ENCODE peak calls at places on chromosomes 12 and 14, in five cellular contexts. X is stimulated activated CD8-positive, alpha-beta memory T cell treated with anti-CD3 and anti-CD28 coated beads, Interleukin-7, amount 100 ng/mL, for 1 hour; W is neural crest cell; K is AG10803; L is RCC 7860. A is an unnamed sample.
A peak's percentile ranks its signal among the peaks of the same experiment; 100 is the strongest.

GRCh38 chr12:91171475-91171874 is 11.1 kb downstream of the DCN start:
- DNase-seq in K (no peak), W (no peak), L (no peak), X (no peak), A (no peak)

GRCh38 chr12:76064904-76065303 is 19.6 kb downstream of the NAP1L1 start:
- DNase-seq in W (no peak), K (no peak), L (no peak), X (no peak), A (no peak)

GRCh38 chr12:49091056-49091835 is 3.4 kb downstream of the DHH start:
- DNase-seq in L (no peak), K (no peak), X (no peak), W (no peak), A (no peak)

GRCh38 chr14:105450864-105451720 is 23.5 kb upstream of the CRIP2 start:
- DNase-seq in X (no peak), K (no peak), L (no peak), W (no peak), A (no peak)

GRCh38 chr12:5037795-5038357 is 5.8 kb upstream of the KCNA5 start:
- DNase-seq in L (no peak), K (no peak), X (no peak), W (no peak), A (no peak)

GRCh38 chr12:43805149-43805856 is 814 bp downstream of the TWF1 start:
- DNase-seq in L (no peak), X (no peak), K (no peak), W (no peak), A (no peak)

GRCh38 chr14:59018978-59019377 is 169.5 kb upstream of the DAAM1 start:
- DNase-seq in K (no peak), L (no peak), W (no peak), X (no peak), A (no peak)

GRCh38 chr14:75144944-75145343 is 18.1 kb upstream of the NEK9 start:
- DNase-seq in L (no peak), X (no peak), K (no peak), W (no peak), A (no peak)

GRCh38 chr12:103840399-103840880 is 594 bp downstream of the NT5DC3 start:
- DNase-seq in W (no peak), X (no peak), L (no peak), K (no peak), A (no peak)

GRCh38 chr12:117189725-117190209 is 503 bp downstream of the FBXO21 start:
- DNase-seq in K (peak; percentile 32), W (peak; percentile 19), X (peak; percentile 14), L (no peak), A (no peak)

GRCh38 chr12:116609715-116610114 is 50.5 kb downstream of the MAP1LC3B2 start:
- DNase-seq in L (no peak), K (no peak), X (no peak), W (peak; percentile 30), A (no peak)

GRCh38 chr14:77313374-77313773 is 7.3 kb downstream of the POMT2 start:
- DNase-seq in K (no peak), L (no peak), W (no peak), X (no peak), A (no peak)

GRCh38 chr14:32657081-32657480 is 281.6 kb upstream of the NPAS3 start:
- DNase-seq in X (no peak), W (no peak), L (no peak), K (peak; percentile 68), A (no peak)

GRCh38 chr12:112180422-112180821 is 55.1 kb downstream of the TRAFD1 start:
- DNase-seq in W (no peak), L (no peak), X (no peak), K (no peak), A (no peak)

GRCh38 chr14:104925941-104926609 is 1.4 kb downstream of the PLD4 start:
- DNase-seq in K (no peak), X (no peak), L (no peak), W (no peak), A (no peak)

GRCh38 chr12:7512528-7512927 is 9.0 kb upstream of the CD163 start:
- DNase-seq in L (peak; percentile 11), X (no peak), K (peak; percentile 97), W (no peak), A (peak; percentile 29)

GRCh38 chr12:123250471-123251383 is 17.5 kb downstream of the MTRFR start:
- DNase-seq in X (no peak), L (peak; percentile 88), W (no peak), K (no peak), A (peak; percentile 81)

GRCh38 chr14:23364164-23364571 is 804 bp downstream of the EFS start:
- DNase-seq in K (peak; percentile 13), W (peak; percentile 30), X (no peak), L (no peak), A (no peak)

GRCh38 chr12:102301547-102301946 is 103.9 kb upstream of the PMCH start:
- DNase-seq in W (no peak), K (no peak), X (no peak), L (no peak), A (no peak)

GRCh38 chr14:91858536-91859275 is 8.6 kb downstream of the TC2N start:
- DNase-seq in X (no peak), W (no peak), K (peak; percentile 90), L (no peak), A (no peak)

GRCh38 chr12:55996201-55996714 is 818 bp upstream of the SUOX start:
- DNase-seq in W (peak; percentile 66), X (peak; percentile 40), K (peak; percentile 57), L (peak; percentile 55), A (no peak)

GRCh38 chr12:3589745-3590144 is 98.7 kb downstream of the PRMT8 start:
- DNase-seq in L (no peak), K (no peak), X (no peak), W (no peak), A (no peak)

GRCh38 chr12:102062419-102062806 is 622 bp upstream of the WASHC3 start:
- DNase-seq in L (no peak), W (no peak), K (no peak), X (no peak), A (no peak)

GRCh38 chr14:31449971-31450610 is 7.2 kb downstream of the DTD2 start:
- DNase-seq in X (no peak), K (peak; percentile 62), W (no peak), L (no peak), A (no peak)

A was measured in kidney epithelial cell.